ENCODE peak calls at places on chromosomes 3 and 15, in ten cellular contexts. W is BE2C, S is upper lobe of left lung, I is dorsolateral prefrontal cortex, N is fibroblast of mammary gland, A is fibroblast of pulmonary artery, F is OCI-LY7, B is right atrium auricular region, Z is GM12878, D is neural progenitor cell. U is an unnamed sample.

GRCh38 chr15:101479851-101480612 is 9.5 kb downstream of the PCSK6 start:
- DNase-seq in I (peak), F (no peak), D (peak), Z (no peak), B (no peak), N (no peak), W (no peak), S (peak), A (no peak), U (no peak)

GRCh38 chr3:14517601-14518431 is 22.3 kb downstream of the GRIP2 start:
- DNase-seq in B (no peak), F (no peak), S (no peak), W (no peak), N (no peak), I (no peak), D (no peak), A (no peak), Z (no peak), U (no peak)

GRCh38 chr3:48811524-48811923 is 36.1 kb downstream of the PRKAR2A start:
- DNase-seq in D (no peak), B (no peak), I (no peak), W (no peak), S (no peak), Z (no peak), A (no peak), F (no peak), N (no peak), U (no peak)

GRCh38 chr3:119647177-119647576 is 13.2 kb downstream of the POPDC2 start:
- DNase-seq in N (no peak), D (no peak), I (no peak), B (no peak), Z (no peak), A (peak), W (no peak), F (no peak), S (no peak), U (no peak)

GRCh38 chr3:185807455-185808068 is 17.3 kb downstream of the IGF2BP2 start:
- DNase-seq in S (no peak), Z (no peak), W (no peak), N (peak), A (peak), I (no peak), F (no peak), D (peak), B (no peak), U (no peak)

GRCh38 chr15:31606261-31606669 is 279.6 kb downstream of the KLF13 start:
- DNase-seq in D (no peak), Z (no peak), I (no peak), W (no peak), F (no peak), S (no peak), N (peak), B (no peak), A (no peak), U (no peak)

GRCh38 chr3:64264491-64265109 is 39.3 kb upstream of the PRICKLE2 start:
- DNase-seq in B (no peak), D (no peak), N (peak), I (no peak), F (no peak), Z (no peak), S (no peak), W (no peak), A (peak), U (no peak)

GRCh38 chr3:49349617-49350114 is 8.5 kb downstream of the GPX1 start:
- DNase-seq in D (no peak), B (no peak), N (no peak), F (no peak), A (no peak), W (no peak), S (no peak), I (no peak), Z (no peak), U (no peak)

GRCh38 chr3:170420307-170420821 is 1.7 kb downstream of the CLDN11 start:
- DNase-seq in I (no peak), Z (no peak), S (no peak), A (peak), D (peak), F (no peak), B (no peak), N (peak), W (no peak), U (no peak)

GRCh38 chr3:124526601-124527000 is 203.7 kb upstream of the UMPS start:
- DNase-seq in D (no peak), W (no peak), I (no peak), A (no peak), Z (no peak), S (no peak), N (no peak), B (no peak), F (no peak), U (no peak)

GRCh38 chr15:26166429-26166828 is 303.3 kb upstream of the ATP10A start:
- DNase-seq in A (no peak), S (no peak), B (no peak), Z (no peak), W (no peak), N (no peak), F (no peak), D (no peak), I (no peak), U (no peak)

GRCh38 chr3:11651900-11652299 is 8.2 kb upstream of the VGLL4 start:
- DNase-seq in A (peak), W (no peak), B (no peak), D (peak), I (no peak), S (no peak), Z (no peak), F (peak), N (peak), U (no peak)

GRCh38 chr3:128482175-128482856 is 10.7 kb downstream of the GATA2 start:
- DNase-seq in D (peak), A (no peak), I (no peak), Z (no peak), F (no peak), N (no peak), B (no peak), S (no peak), W (no peak), U (no peak)

GRCh38 chr3:128484404-128485282 is 8.4 kb downstream of the GATA2 start:
- DNase-seq in Z (no peak), S (no peak), A (no peak), F (no peak), D (peak), B (no peak), I (no peak), W (peak), N (no peak), U (no peak)

GRCh38 chr3:128485283-128486156 is 7.5 kb downstream of the GATA2 start:
- DNase-seq in S (peak), Z (no peak), W (no peak), F (no peak), A (no peak), B (no peak), N (no peak), D (no peak), I (no peak), U (no peak)

GRCh38 chr3:128482857-128483656 is 9.9 kb downstream of the GATA2 start:
- DNase-seq in S (no peak), B (no peak), D (peak), I (no peak), Z (no peak), N (peak), W (peak), F (no peak), A (peak), U (no peak)

GRCh38 chr3:128483657-128484403 is 9.2 kb downstream of the GATA2 start:
- DNase-seq in W (no peak), A (no peak), B (no peak), D (peak), N (no peak), F (no peak), I (no peak), S (peak), Z (no peak), U (no peak)
- H3K4me3 ChIP-seq in W (peak), A (peak), B (peak), D (peak), N (no peak), F (no peak), I (no peak), S (peak), Z (no peak), U (peak)

DNA sequence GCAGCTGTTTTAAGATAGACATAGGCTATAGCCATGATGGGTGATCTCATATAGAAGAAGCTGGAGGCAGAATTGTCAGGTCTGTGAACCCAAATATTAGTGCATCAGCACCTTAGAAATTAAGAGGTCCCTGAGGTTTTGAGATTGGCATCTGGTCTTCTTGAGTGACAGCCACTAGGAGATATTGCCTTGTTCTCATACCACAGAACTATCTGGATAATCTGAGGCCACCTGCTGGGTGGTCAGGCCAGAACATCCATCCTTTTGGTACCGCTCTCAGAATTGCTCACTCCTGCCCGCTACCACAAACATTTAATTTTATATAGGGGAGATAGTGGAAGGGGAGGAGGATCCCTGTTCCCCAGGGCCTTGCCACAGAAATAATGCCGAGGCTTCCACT is 210.6 kb upstream of the ZPLD1 start:
- DNase-seq in N (peak), A (peak), S (no peak), Z (no peak), B (no peak), I (no peak), D (no peak), F (peak), W (no peak), U (no peak)
- TF ChIP-seq CTCF in N (peak), A (peak), S (peak), Z (peak), B (no peak), I (peak), D (no peak), F (peak), W (peak), U (peak)

GRCh38 chr3:144744473-144744872 is 772.9 kb downstream of the DIPK2A start:
- DNase-seq in A (no peak), Z (no peak), F (no peak), S (no peak), I (no peak), N (no peak), D (no peak), W (no peak), B (no peak), U (no peak)
- H3K4me3 ChIP-seq in A (no peak), Z (no peak), F (no peak), S (no peak), I (no peak), N (no peak), D (no peak), W (no peak), B (no peak), U (no peak)

DNA sequence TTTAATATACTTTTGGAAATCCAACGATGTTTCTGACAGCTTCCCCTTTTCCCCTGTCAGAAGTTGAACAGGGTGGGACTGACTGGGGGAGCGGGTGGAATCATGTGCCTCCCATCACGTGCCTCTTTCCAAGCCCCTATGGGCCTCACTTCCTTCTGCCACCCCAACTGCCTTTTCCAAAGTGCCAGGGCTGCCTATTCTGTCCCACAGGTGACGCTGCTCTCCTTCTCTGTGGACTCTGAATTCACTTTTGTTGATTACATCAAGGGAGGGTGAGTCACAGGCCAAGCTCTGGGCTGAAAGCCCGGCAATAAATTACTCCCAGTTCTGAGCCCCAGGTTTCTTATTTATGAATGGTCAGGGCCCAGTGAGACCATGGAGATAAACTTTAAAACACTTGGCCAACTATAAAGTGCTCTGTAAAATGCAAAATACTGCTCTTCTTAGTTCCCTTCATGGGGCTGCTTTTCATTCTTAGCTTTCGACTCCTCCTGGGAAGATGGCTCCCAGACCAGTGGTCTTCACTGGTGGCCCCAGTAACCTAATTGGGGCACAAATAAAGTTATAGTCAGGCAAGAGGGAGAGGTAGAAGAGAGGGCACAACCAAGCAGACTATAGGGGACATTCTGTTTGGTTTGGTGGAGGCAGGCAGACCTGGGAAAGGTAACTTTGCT is 12.3 kb downstream of the CPNE9 start:
- DNase-seq in W (peak), B (peak), I (peak), F (peak), D (peak), A (peak), S (no peak), Z (no peak), N (peak), U (peak)
- TF ChIP-seq CTCF in W (peak), B (no peak), I (peak), F (peak), D (peak), A (peak), S (peak), Z (peak), N (peak), U (peak)

GRCh38 chr3:10251006-10251405 is 2.7 kb downstream of the TATDN2 start:
- DNase-seq in A (no peak), I (no peak), D (no peak), F (no peak), W (no peak), Z (no peak), B (no peak), N (no peak), S (no peak), U (no peak)
- H3K4me3 ChIP-seq in A (peak), I (peak), D (no peak), F (peak), W (no peak), Z (peak), B (no peak), N (no peak), S (no peak), U (peak)